ENCODE peak calls at places on chromosome 1, in eight cellular contexts. One of them, this sample, is unnamed. For H3K79me2, the result is how much of the 10 kb centered on the place peaks cover.

GRCh38 chr1:179151908-179152682 is 70.2 kb downstream of the TOR3A start:
- DNase-seq in GM12878: peak
- DNase-seq in HCT116: no peak
- DNase-seq in GM23338: no peak
- DNase-seq in H1: no peak
- DNase-seq in HepG2: peak
- DNase-seq in SK-N-SH: no peak
- DNase-seq in K562: no peak
- DNase-seq in this sample: no peak

GRCh38 chr1:211260161-211261107 is 1.3 kb downstream of the RCOR3 start:
- DNase-seq in GM12878: no peak
- DNase-seq in HCT116: no peak
- DNase-seq in GM23338: peak
- DNase-seq in H1: peak
- DNase-seq in HepG2: peak
- DNase-seq in SK-N-SH: peak
- DNase-seq in K562: peak
- DNase-seq in this sample: peak

GRCh38 chr1:109864063-109864822 is 46.4 kb upstream of the CSF1 start:
- DNase-seq in GM12878: no peak
- DNase-seq in HCT116: no peak
- DNase-seq in GM23338: peak
- DNase-seq in H1: no peak
- DNase-seq in HepG2: no peak
- DNase-seq in SK-N-SH: no peak
- DNase-seq in K562: peak
- DNase-seq in this sample: no peak

GRCh38 chr1:214415131-214415530 is 134.2 kb downstream of the SMYD2 start:
- DNase-seq in GM12878: no peak
- DNase-seq in HCT116: no peak
- DNase-seq in GM23338: no peak
- DNase-seq in H1: no peak
- DNase-seq in HepG2: no peak
- DNase-seq in SK-N-SH: no peak
- DNase-seq in K562: no peak
- DNase-seq in this sample: no peak

GRCh38 chr1:221458430-221459156 is 283.3 kb downstream of the DUSP10 start:
- DNase-seq in GM12878: no peak
- DNase-seq in HCT116: no peak
- DNase-seq in GM23338: no peak
- DNase-seq in H1: no peak
- DNase-seq in HepG2: no peak
- DNase-seq in SK-N-SH: peak
- DNase-seq in K562: no peak
- DNase-seq in this sample: no peak

GRCh38 chr1:87103099-87103498 is 188.7 kb downstream of the HS2ST1 start:
- DNase-seq in GM12878: no peak
- DNase-seq in HCT116: no peak
- DNase-seq in GM23338: no peak
- DNase-seq in H1: no peak
- DNase-seq in HepG2: no peak
- DNase-seq in SK-N-SH: no peak
- DNase-seq in K562: no peak
- DNase-seq in this sample: no peak

GRCh38 chr1:47875831-47876586 is 121.2 kb downstream of the TRABD2B start:
- DNase-seq in GM12878: peak
- DNase-seq in HCT116: no peak
- DNase-seq in GM23338: no peak
- DNase-seq in H1: no peak
- DNase-seq in HepG2: peak
- DNase-seq in SK-N-SH: no peak
- DNase-seq in K562: no peak
- DNase-seq in this sample: no peak

GRCh38 chr1:244665771-244666217 is 12.9 kb downstream of the DESI2 start:
- DNase-seq in GM12878: no peak
- DNase-seq in HCT116: no peak
- DNase-seq in GM23338: no peak
- DNase-seq in H1: no peak
- DNase-seq in HepG2: no peak
- DNase-seq in SK-N-SH: no peak
- DNase-seq in K562: no peak
- DNase-seq in this sample: no peak

GRCh38 chr1:96641292-96641691 is 80.3 kb upstream of the PTBP2 start:
- DNase-seq in GM12878: no peak
- DNase-seq in HCT116: no peak
- DNase-seq in GM23338: no peak
- DNase-seq in H1: no peak
- DNase-seq in HepG2: no peak
- DNase-seq in SK-N-SH: no peak
- DNase-seq in K562: no peak
- DNase-seq in this sample: no peak

DNA sequence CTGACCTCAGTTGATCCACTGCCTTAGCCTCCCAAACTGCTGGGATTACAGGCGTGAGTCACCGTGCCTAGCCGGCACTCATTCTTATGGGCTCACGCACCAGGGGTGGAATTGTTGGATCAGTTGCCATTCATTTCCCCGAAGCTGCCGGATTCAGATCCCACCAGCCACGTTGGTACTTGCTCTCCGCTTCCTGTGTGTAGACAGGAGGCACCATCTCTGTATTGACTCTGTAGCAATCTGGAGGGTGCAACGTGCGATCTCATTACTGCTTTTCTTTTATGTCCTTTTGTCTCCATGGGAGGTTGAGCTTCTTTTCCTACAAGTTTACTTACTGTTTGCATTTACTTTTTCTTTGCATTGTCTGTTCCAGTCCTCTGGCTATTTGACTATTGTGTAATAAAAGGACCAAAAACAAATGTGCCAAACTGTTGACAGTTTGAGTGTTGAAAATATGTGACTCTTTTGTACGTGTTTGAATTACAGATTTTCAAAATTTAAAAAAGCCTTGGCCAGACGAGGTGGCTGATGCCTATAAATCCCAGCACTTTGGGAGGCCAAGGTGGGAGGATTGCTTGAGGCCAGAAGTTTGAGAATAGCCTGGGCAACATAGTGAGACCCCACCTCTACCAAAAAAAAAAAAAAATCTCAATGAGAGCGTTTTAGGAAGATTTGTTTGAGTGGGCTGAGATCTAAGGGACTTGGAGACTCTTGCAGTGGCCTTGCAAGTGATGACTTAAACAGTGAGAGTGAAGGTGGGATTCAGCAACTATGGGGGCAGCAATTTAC is 39.1 kb downstream of the SPSB1 start:
- DNase-seq in GM12878: no peak
- DNase-seq in HCT116: peak
- DNase-seq in GM23338: no peak
- DNase-seq in H1: no peak
- DNase-seq in HepG2: peak
- DNase-seq in SK-N-SH: no peak
- DNase-seq in K562: no peak
- DNase-seq in this sample: no peak
- TF ChIP-seq POLR2AphosphoS5 in GM12878: no peak
- TF ChIP-seq POLR2AphosphoS5 in HCT116: no peak
- TF ChIP-seq POLR2AphosphoS5 in GM23338: no peak
- TF ChIP-seq POLR2AphosphoS5 in H1: no peak
- TF ChIP-seq POLR2AphosphoS5 in HepG2: no peak
- TF ChIP-seq POLR2AphosphoS5 in SK-N-SH: no peak
- TF ChIP-seq POLR2AphosphoS5 in K562: no peak
- TF ChIP-seq POLR2AphosphoS5 in this sample: no peak

DNA sequence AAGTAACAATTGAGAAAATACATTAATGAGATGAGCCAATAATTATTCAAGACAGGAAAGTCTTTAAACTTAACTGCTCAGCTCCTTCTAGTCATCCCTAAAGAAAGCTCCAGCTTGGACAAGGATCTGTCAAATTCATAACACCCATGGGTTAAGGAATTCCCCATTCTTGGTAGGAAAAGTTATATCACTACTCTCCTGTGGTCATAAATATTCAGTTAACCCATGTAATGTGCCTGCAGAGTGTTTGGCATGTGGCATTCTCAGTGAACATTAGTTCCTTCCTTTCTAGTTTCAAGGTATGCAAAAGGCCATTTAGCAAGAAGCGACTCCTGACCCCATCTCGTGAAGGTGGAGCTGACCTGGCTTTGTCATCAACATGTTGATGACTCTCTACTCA is 76.7 kb upstream of the VCAM1 start:
- DNase-seq in GM12878: no peak
- DNase-seq in HCT116: no peak
- DNase-seq in GM23338: no peak
- DNase-seq in H1: no peak
- DNase-seq in HepG2: no peak
- DNase-seq in SK-N-SH: no peak
- DNase-seq in K562: no peak
- DNase-seq in this sample: peak
- H3K79me2 ChIP-seq in GM12878: under half
- H3K79me2 ChIP-seq in HCT116: under half
- H3K79me2 ChIP-seq in GM23338: under half
- H3K79me2 ChIP-seq in H1: under half
- H3K79me2 ChIP-seq in HepG2: under half
- H3K79me2 ChIP-seq in SK-N-SH: under half
- H3K79me2 ChIP-seq in K562: under half
- H3K79me2 ChIP-seq in this sample: under half

GRCh38 chr1:235244969-235245592 is 82.9 kb downstream of the ARID4B start:
- DNase-seq in GM12878: no peak
- DNase-seq in HCT116: no peak
- DNase-seq in GM23338: no peak
- DNase-seq in H1: no peak
- DNase-seq in HepG2: no peak
- DNase-seq in SK-N-SH: no peak
- DNase-seq in K562: no peak
- DNase-seq in this sample: no peak

GRCh38 chr1:235250430-235250829 is 77.5 kb downstream of the ARID4B start:
- DNase-seq in GM12878: no peak
- DNase-seq in HCT116: no peak
- DNase-seq in GM23338: no peak
- DNase-seq in H1: no peak
- DNase-seq in HepG2: no peak
- DNase-seq in SK-N-SH: no peak
- DNase-seq in K562: no peak
- DNase-seq in this sample: no peak

GRCh38 chr1:235246022-235246948 is 81.7 kb downstream of the ARID4B start:
- DNase-seq in GM12878: no peak
- DNase-seq in HCT116: no peak
- DNase-seq in GM23338: no peak
- DNase-seq in H1: no peak
- DNase-seq in HepG2: no peak
- DNase-seq in SK-N-SH: no peak
- DNase-seq in K562: no peak
- DNase-seq in this sample: peak
- H3K4me2 ChIP-seq in GM12878: no peak
- H3K4me2 ChIP-seq in HCT116: no peak
- H3K4me2 ChIP-seq in GM23338: no peak
- H3K4me2 ChIP-seq in H1: no peak
- H3K4me2 ChIP-seq in HepG2: no peak
- H3K4me2 ChIP-seq in SK-N-SH: no peak
- H3K4me2 ChIP-seq in K562: no peak
- H3K4me2 ChIP-seq in this sample: peak

DNA sequence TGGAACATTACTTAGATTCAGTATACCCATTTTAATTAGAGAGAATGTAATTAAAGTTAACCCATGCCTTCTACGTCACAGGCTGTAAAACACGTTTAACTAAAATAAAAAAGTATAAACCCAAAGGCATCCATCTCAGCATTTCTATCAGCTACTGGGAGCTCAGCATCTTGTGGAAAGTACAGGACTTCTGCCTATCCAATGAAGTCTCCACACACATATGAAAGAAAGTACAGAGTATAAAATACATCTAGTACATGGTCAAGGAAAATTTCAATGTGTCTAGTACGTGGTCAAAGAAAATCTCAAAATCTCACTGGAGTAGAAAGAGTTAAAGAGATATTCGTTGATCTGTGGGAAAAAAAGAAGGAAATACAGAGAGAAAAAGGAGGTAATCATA is 141.4 kb upstream of the ZNHIT6 start:
- DNase-seq in GM12878: no peak
- DNase-seq in HCT116: no peak
- DNase-seq in GM23338: no peak
- DNase-seq in H1: no peak
- DNase-seq in HepG2: no peak
- DNase-seq in SK-N-SH: no peak
- DNase-seq in K562: no peak
- DNase-seq in this sample: no peak
- TF ChIP-seq POLR2AphosphoS5 in GM12878: no peak
- TF ChIP-seq POLR2AphosphoS5 in HCT116: no peak
- TF ChIP-seq POLR2AphosphoS5 in GM23338: no peak
- TF ChIP-seq POLR2AphosphoS5 in H1: no peak
- TF ChIP-seq POLR2AphosphoS5 in HepG2: no peak
- TF ChIP-seq POLR2AphosphoS5 in SK-N-SH: no peak
- TF ChIP-seq POLR2AphosphoS5 in K562: no peak
- TF ChIP-seq POLR2AphosphoS5 in this sample: no peak

GRCh38 chr1:203628997-203629508 is 2.4 kb downstream of the ATP2B4 start:
- DNase-seq in GM12878: no peak
- DNase-seq in HCT116: no peak
- DNase-seq in GM23338: no peak
- DNase-seq in H1: peak
- DNase-seq in HepG2: no peak
- DNase-seq in SK-N-SH: no peak
- DNase-seq in K562: no peak
- DNase-seq in this sample: peak
- H3K79me2 ChIP-seq in GM12878: under half
- H3K79me2 ChIP-seq in HCT116: under half
- H3K79me2 ChIP-seq in GM23338: under half
- H3K79me2 ChIP-seq in H1: under half
- H3K79me2 ChIP-seq in HepG2: under half
- H3K79me2 ChIP-seq in SK-N-SH: half or more
- H3K79me2 ChIP-seq in K562: under half
- H3K79me2 ChIP-seq in this sample: under half

GRCh38 chr1:11101347-11101746 is 1.7 kb upstream of the EXOSC10 start:
- DNase-seq in GM12878: no peak
- DNase-seq in HCT116: no peak
- DNase-seq in GM23338: no peak
- DNase-seq in H1: no peak
- DNase-seq in HepG2: no peak
- DNase-seq in SK-N-SH: no peak
- DNase-seq in K562: no peak
- DNase-seq in this sample: no peak
- H3K4me2 ChIP-seq in GM12878: no peak
- H3K4me2 ChIP-seq in HCT116: no peak
- H3K4me2 ChIP-seq in GM23338: no peak
- H3K4me2 ChIP-seq in H1: no peak
- H3K4me2 ChIP-seq in HepG2: no peak
- H3K4me2 ChIP-seq in SK-N-SH: no peak
- H3K4me2 ChIP-seq in K562: no peak
- H3K4me2 ChIP-seq in this sample: no peak

GRCh38 chr1:155942578-155943141 is 1.2 kb downstream of the RXFP4 start:
- DNase-seq in GM12878: no peak
- DNase-seq in HCT116: no peak
- DNase-seq in GM23338: no peak
- DNase-seq in H1: no peak
- DNase-seq in HepG2: no peak
- DNase-seq in SK-N-SH: peak
- DNase-seq in K562: no peak
- DNase-seq in this sample: no peak
- TF ChIP-seq POLR2AphosphoS5 in GM12878: no peak
- TF ChIP-seq POLR2AphosphoS5 in HCT116: peak
- TF ChIP-seq POLR2AphosphoS5 in GM23338: no peak
- TF ChIP-seq POLR2AphosphoS5 in H1: no peak
- TF ChIP-seq POLR2AphosphoS5 in HepG2: no peak
- TF ChIP-seq POLR2AphosphoS5 in SK-N-SH: no peak
- TF ChIP-seq POLR2AphosphoS5 in K562: no peak
- TF ChIP-seq POLR2AphosphoS5 in this sample: no peak